ENCODE peak calls at places on chromosomes 3 and 15, in four cellular contexts. B is cardiac muscle cell, M is GM12865, Z is dorsolateral prefrontal cortex. E is an unnamed sample.

GRCh38 chr3:135392151-135392550 is 573.4 kb upstream of the PPP2R3A start:
- DNase-seq in B (no peak), M (no peak), Z (no peak), E (no peak)

GRCh38 chr3:81173514-81173913 is 587.9 kb downstream of the GBE1 start:
- DNase-seq in B (peak), M (no peak), Z (no peak), E (no peak)

GRCh38 chr3:72116226-72116625 is 331.3 kb upstream of the PROK2 start:
- DNase-seq in B (no peak), M (no peak), Z (no peak), E (no peak)

GRCh38 chr15:74262635-74263034 is 26.5 kb downstream of the CCDC33 start:
- DNase-seq in B (no peak), M (no peak), Z (no peak), E (no peak)

GRCh38 chr3:16720367-16720766 is 115.1 kb upstream of the DAZL start:
- DNase-seq in B (no peak), M (no peak), Z (no peak), E (no peak)

GRCh38 chr3:128307781-128308469 is 154.6 kb downstream of the EEFSEC start:
- DNase-seq in B (no peak), M (no peak), Z (no peak), E (no peak)

GRCh38 chr3:169522595-169523529 is 140.7 kb downstream of the MECOM start:
- DNase-seq in B (no peak), M (no peak), Z (no peak), E (no peak)

GRCh38 chr15:46260937-46261336 is 626.1 kb downstream of the SQOR start:
- DNase-seq in B (no peak), M (no peak), Z (no peak), E (no peak)

GRCh38 chr3:100880072-100880471 is 113.1 kb downstream of the ABI3BP start:
- DNase-seq in B (no peak), M (no peak), Z (no peak), E (no peak)

GRCh38 chr3:26145769-26146168 is 355.9 kb downstream of the OXSM start:
- DNase-seq in B (no peak), M (no peak), Z (no peak), E (no peak)

GRCh38 chr3:67937498-67938118 is 283.2 kb upstream of the SUCLG2 start:
- DNase-seq in B (no peak), M (no peak), Z (no peak), E (no peak)

GRCh38 chr3:159069076-159069475 is 267.2 kb downstream of the MFSD1 start:
- DNase-seq in B (no peak), M (no peak), Z (peak), E (no peak)

GRCh38 chr3:58471025-58471887 is 20.6 kb upstream of the KCTD6 start:
- DNase-seq in B (peak), M (no peak), Z (no peak), E (no peak)

GRCh38 chr3:52006017-52006819 is 10.5 kb upstream of the RPL29 start:
- DNase-seq in B (no peak), M (no peak), Z (no peak), E (no peak)

GRCh38 chr15:100902436-100903190 is 16.5 kb upstream of the LRRK1 start:
- DNase-seq in B (no peak), M (peak), Z (no peak), E (no peak)

GRCh38 chr15:59405079-59405478 is 32.4 kb upstream of the MYO1E start:
- DNase-seq in B (no peak), M (no peak), Z (no peak), E (no peak)
- H3K4me3 ChIP-seq in B (no peak), M (no peak), Z (no peak), E (no peak)

DNA sequence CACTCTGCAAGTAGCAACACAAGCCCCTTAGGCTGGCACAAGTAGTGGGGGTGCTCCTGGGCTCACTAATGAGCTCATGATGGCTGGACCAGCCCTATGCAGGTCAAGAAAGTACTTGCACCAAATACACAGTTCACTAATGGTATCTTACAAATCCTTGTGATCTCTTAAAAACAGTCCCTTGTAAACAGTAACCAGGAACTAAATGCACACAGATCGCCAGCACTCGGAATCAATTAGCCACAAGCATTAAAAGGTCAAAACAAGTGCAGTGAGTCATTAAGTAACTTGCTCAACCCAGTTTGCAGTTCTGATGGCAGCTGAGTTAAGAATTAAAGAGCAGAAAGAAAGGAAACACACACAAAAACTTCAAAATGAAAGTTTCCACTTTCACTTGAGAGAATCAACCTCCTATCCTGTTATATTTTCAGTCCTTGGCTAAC is 43.2 kb downstream of the ARHGEF3 start:
- DNase-seq in B (no peak), M (peak), Z (no peak), E (peak)
- H3K4me3 ChIP-seq in B (no peak), M (no peak), Z (no peak), E (peak)

GRCh38 chr15:62568004-62568403 is 402.9 kb upstream of the C2CD4B start:
- DNase-seq in B (no peak), M (no peak), Z (no peak), E (no peak)

GRCh38 chr15:62571072-62571471 is 406.0 kb upstream of the C2CD4B start:
- DNase-seq in B (no peak), M (no peak), Z (no peak), E (no peak)

GRCh38 chr15:62570405-62570783 is 405.3 kb upstream of the C2CD4B start:
- DNase-seq in B (no peak), M (no peak), Z (no peak), E (no peak)

GRCh38 chr15:62568702-62569101 is 403.6 kb upstream of the C2CD4B start:
- DNase-seq in B (no peak), M (no peak), Z (no peak), E (no peak)

DNA sequence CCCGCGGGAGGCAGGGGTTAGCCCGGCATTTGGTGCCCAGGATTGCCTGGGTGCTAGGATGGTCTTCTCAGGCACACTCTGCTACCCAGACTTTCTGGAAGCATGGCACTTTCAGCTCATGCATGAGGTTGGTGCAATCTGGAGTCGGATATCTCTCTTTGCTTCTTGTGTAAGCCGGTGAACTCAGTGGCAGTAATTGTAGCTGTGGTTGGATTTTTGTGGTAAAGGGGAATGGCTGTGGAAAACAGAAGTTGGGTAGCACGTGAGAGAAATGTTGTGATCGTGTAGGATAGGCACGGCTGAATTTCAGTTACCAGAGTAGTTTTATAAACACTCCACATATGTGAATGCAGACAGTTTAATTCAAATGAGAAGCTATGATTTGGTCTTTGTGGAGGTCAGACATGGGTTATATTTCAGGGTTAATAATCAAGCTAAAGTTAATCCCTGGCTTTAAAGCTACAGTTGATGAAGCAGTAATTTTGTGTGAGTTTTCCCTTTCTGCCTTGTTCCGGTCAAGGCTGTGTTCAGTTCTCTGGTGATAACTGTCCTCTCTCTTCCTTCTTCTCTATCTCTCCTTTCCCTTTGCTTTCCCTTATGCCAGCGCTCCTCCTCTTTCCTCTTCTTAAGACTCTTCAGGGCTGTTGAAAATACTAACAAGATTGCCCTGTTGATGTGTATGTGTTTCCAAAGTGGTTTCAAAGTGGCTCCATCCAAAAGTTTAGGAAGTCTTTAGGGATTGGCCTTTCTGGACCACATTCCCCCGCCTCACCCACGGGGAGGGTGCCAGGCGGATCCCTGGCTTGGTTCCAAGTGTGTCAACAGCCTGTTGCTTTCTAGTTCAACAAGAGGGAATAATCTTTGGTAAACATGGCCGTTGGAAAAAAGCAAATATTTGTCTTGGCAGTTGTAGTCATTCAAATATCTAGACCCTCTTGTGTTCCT is 404.6 kb upstream of the C2CD4B start:
- DNase-seq in B (no peak), M (no peak), Z (no peak), E (no peak)
- H3K4me3 ChIP-seq in B (no peak), M (no peak), Z (no peak), E (no peak)

GRCh38 chr3:69737396-69737795 is 1.9 kb upstream of the MITF start:
- DNase-seq in B (no peak), M (no peak), Z (no peak), E (no peak)

GRCh38 chr3:69738291-69738690 is 973 bp upstream of the MITF start:
- DNase-seq in B (peak), M (no peak), Z (no peak), E (no peak)

GRCh38 chr3:69739204-69740102 is at the start of gene MITF:
- DNase-seq in B (peak), M (peak), Z (peak), E (peak)

GRCh38 chr3:69740103-69741021 is 1.1 kb downstream of the MITF start:
- DNase-seq in B (peak), M (peak), Z (no peak), E (peak)

DNA sequence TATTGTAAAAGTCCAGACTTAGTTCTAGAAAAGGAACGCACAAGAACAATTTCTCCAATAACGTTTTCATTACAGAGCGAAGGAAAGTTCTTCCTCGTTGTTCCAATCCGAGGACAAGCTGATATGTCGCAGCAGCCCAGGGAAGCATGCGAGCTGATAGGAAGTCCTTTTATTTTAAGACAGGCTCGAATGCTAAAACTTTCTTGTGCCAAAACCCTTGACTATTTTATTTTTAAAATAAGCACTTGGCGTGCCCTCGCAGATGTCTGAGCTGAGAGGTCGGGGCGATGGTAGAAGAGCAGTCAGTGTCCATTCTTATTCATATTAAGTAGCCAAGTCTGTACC is 433 bp upstream of the MITF start:
- DNase-seq in B (peak), M (no peak), Z (no peak), E (no peak)
- H3K4me3 ChIP-seq in B (peak), M (peak), Z (peak), E (peak)

GRCh38 chr15:55742498-55742926 is 440 bp downstream of the PRTG start:
- DNase-seq in B (peak), M (peak), Z (peak), E (peak)

GRCh38 chr15:55740479-55740878 is 2.5 kb downstream of the PRTG start:
- DNase-seq in B (no peak), M (no peak), Z (no peak), E (no peak)

GRCh38 chr15:55741592-55742497 is 1.1 kb downstream of the PRTG start:
- DNase-seq in B (peak), M (peak), Z (no peak), E (peak)

GRCh38 chr15:55739641-55740040 is 3.3 kb downstream of the PRTG start:
- DNase-seq in B (no peak), M (no peak), Z (no peak), E (no peak)

GRCh38 chr15:55740981-55741591 is 1.9 kb downstream of the PRTG start:
- DNase-seq in B (no peak), M (no peak), Z (no peak), E (no peak)
- H3K4me3 ChIP-seq in B (peak), M (no peak), Z (peak), E (no peak)

DNA sequence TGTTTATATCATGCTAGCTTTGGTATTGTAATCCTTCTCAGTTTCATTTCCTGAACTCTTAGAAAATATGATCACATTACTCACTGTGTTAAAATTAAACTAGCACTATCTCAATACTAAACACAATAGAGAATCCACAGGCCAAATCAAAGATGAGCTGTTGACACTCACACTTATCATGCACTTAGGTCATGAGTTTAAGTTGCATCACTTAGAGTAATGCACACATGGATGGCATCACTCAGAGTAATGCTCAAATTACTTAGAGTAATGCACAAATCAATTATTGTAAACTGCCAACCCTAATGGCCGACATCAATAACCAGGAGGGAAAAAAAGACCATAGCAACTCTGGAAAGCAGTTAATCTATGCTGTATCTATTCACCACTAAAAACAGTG is 40.0 kb upstream of the MCF2L2 start:
- DNase-seq in B (no peak), M (no peak), Z (no peak), E (no peak)
- H3K4me3 ChIP-seq in B (no peak), M (no peak), Z (no peak), E (no peak)

DNA sequence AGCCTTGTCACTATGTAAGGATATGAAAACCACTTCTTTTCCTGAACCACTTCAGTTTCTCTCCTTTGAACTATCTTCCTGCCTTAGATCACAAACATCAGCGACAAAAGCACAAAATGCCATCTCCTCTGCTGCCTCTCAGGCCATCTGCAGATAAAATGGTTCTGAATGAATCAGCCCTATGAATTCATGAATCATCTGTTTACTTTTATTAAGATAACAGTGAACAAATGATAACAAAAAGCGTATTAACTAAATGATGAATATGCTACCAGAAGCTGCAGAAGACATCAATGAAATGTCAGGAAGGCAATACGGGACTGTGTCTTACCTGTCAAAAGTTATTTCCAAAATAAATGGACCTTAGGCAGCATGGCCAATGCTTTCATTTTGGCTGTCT is 928.1 kb downstream of the ROBO1 start:
- DNase-seq in B (no peak), M (no peak), Z (no peak), E (no peak)
- H3K4me3 ChIP-seq in B (no peak), M (no peak), Z (no peak), E (no peak)

DNA sequence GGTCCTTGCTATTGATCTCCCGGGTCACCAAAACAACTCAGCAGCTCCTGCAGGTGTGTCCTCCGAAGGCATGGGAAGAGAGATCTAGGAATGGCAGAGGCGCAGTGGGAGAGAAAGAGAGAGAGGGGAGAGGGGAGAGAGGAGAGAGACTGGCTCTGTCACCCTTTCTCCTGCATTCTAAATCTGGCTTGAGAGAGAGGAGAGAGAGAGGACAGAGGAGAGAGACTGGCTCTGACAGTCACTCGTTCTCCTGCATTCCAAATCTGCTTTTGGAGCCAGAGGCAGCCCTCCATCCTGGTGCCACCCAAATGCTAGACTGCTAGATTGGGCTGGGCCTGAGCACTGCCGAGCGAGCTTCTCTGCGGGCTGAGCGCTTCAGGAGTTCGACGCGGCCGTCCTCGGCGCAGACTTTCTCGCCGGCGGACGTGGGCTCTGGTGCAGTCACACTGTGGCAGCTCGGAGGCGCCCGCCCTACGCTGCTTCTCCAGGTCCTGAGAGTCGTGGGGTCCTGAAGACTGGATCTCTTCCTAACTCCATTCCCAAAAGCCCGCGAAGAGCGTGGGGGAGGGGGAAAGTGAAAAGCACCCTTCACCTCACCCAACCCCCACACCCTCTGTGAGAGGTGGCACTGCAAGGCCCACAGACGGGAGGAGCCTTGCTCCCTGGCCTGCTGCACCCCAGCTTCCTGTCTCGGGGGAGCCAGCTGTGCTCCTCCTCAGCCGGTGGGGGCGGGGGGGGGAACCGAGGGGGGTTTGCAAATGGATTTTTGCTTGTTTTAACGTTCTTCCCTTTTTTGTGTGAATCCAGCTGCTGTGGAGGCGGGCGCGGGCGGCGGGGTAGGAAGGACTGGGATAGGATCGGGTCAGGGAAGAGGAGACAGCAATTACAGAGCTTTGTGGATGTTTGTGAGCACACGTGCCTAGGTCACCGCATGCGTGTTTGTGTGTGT is 222.3 kb downstream of the MEIS2 start:
- DNase-seq in B (peak), M (peak), Z (no peak), E (peak)
- H3K4me3 ChIP-seq in B (peak), M (peak), Z (no peak), E (no peak)

DNA sequence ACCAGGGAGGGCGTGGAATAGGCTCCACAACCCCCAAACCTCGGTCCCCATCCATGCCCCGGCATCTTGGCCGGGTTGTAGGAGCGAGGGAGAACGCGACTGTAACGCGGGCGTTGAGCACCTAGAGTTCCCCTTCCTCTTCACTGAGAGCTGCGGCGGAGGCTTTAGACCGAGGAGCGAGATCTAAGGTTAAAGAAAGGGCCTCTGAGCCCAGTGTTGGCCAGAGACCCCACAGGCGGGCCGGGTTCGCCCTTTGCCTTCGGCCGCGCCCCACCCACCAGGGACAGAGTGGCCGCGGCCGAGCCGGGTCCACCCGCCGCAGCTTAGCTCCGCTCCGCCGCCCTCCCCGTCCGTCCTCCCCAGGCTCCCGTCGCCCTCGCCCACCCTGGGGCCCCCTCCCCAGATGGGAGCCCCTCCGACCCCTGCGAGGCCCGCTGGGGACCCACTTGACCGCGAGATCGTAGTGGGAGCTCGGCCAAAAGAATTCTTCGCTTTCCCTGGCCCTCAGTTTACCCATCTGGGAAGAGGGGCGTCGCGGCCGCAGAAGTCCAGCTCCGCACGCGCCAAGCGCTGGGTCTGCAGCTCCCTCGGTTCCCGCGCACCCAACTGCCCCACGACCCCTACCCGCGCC is 425 bp downstream of the ANPEP start:
- DNase-seq in B (no peak), M (no peak), Z (no peak), E (no peak)
- H3K4me3 ChIP-seq in B (no peak), M (no peak), Z (peak), E (no peak)

E was measured in GM06990.